ENCODE peak calls at places on chromosomes 6 and 20, in five cellular contexts. Q, X, W, C and J are unnamed samples.

GRCh38 chr6:69914015-69914485 is 47.7 kb downstream of the COL19A1 start:
- DNase-seq in Q (no peak), X (no peak), W (no peak), C (no peak), J (peak; percentile 14)

GRCh38 chr20:13262302-13262650 is 41.2 kb downstream of the ISM1 start:
- DNase-seq in Q (no peak), X (no peak), W (no peak), C (no peak), J (no peak)

GRCh38 chr20:61980647-61981583 is 84.8 kb downstream of the TAF4 start:
- DNase-seq in Q (peak; percentile 28), X (peak; percentile 31), W (peak; percentile 74), C (no peak), J (peak; percentile 75)

GRCh38 chr6:96975848-96976247 is 51.3 kb downstream of the KLHL32 start:
- DNase-seq in Q (no peak), X (no peak), W (no peak), C (no peak), J (no peak)

GRCh38 chr6:33008944-33009861 is at the start of gene HLA-DOA:
- DNase-seq in Q (peak; percentile 30), X (peak; percentile 82), W (peak; percentile 51), C (no peak), J (peak; percentile 96)

GRCh38 chr20:15642676-15643075 is 930.6 kb downstream of the KIF16B start:
- DNase-seq in Q (no peak), X (no peak), W (no peak), C (peak; percentile 65), J (no peak)

GRCh38 chr20:6473197-6473596 is 294.3 kb upstream of the BMP2 start:
- DNase-seq in Q (no peak), X (no peak), W (no peak), C (no peak), J (no peak)

GRCh38 chr6:118356686-118357085 is 191.4 kb upstream of the PLN start:
- DNase-seq in Q (no peak), X (no peak), W (no peak), C (no peak), J (no peak)

GRCh38 chr6:142118926-142119325 is 13.8 kb upstream of the GJE1 start:
- DNase-seq in Q (no peak), X (no peak), W (no peak), C (no peak), J (no peak)

GRCh38 chr6:27890351-27891299 is 21.6 kb downstream of the OR2B2 start:
- DNase-seq in Q (no peak), X (peak; percentile 70), W (peak; percentile 67), C (no peak), J (peak; percentile 80)

DNA sequence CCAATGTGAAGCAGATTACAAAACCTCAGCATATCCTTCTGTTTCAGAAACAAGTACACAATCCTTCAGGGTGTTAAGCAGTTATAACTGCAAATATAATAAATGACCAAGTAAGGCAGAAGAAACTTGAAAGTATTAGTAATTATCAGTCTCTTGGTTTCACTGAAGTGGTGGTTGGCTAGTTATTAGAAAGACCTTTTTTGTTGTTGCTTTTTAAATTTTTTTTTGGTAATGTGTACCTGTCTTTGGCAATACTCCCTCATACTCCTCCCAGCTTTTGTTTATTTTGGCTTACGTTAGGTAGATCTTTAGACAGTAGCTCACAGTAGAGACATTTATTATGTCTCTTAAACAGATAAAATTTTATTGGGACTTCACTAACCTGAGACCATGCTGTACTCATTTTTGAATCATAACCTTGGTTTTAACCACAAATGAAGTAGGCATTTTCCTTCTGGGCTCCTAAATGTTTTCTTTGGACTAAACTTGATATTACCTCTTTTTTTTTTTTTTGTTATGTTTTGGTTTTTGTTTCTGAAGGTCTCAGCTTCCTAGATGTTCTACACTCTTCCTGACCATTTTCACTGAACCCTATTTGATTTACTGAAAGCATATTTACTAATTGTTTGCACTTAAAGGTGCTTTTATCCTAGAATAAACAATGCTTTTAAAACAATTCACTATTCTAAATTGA is 6.4 kb downstream of the CD2AP start:
- DNase-seq in Q (no peak), X (no peak), W (no peak), C (no peak), J (no peak)
- H3K4me3 ChIP-seq in Q (no peak overlapping the region), X (no peak overlapping the region), W (no peak overlapping the region), C (no peak overlapping the region), J (no peak overlapping the region)

GRCh38 chr20:23108871-23109270 is 22.7 kb upstream of the CD93 start:
- DNase-seq in Q (no peak), X (no peak), W (no peak), C (no peak), J (no peak)

GRCh38 chr20:23105193-23105592 is 19.1 kb upstream of the CD93 start:
- DNase-seq in Q (no peak), X (no peak), W (no peak), C (no peak), J (no peak)

GRCh38 chr20:23103284-23104018 is 17.3 kb upstream of the CD93 start:
- DNase-seq in Q (no peak), X (no peak), W (no peak), C (no peak), J (no peak)

GRCh38 chr20:23101696-23102095 is 15.6 kb upstream of the CD93 start:
- DNase-seq in Q (no peak), X (no peak), W (no peak), C (no peak), J (no peak)

GRCh38 chr20:23106271-23106851 is 20.2 kb upstream of the CD93 start:
- DNase-seq in Q (peak; percentile 44), X (no peak), W (peak; percentile 27), C (no peak), J (no peak)
- H3K27me3 ChIP-seq in Q (no peaks in the 10 kb centered on the region), X (no peaks in the 10 kb centered on the region), W (no peaks in the 10 kb centered on the region), C (no peaks in the 10 kb centered on the region), J (no peaks in the 10 kb centered on the region)

GRCh38 chr6:7486951-7487350 is 54.5 kb upstream of the DSP start:
- DNase-seq in Q (no peak), X (no peak), W (no peak), C (no peak), J (no peak)
- H3K4me3 ChIP-seq in Q (no peak overlapping the region), X (no peak overlapping the region), W (no peak overlapping the region), C (no peak overlapping the region), J (no peak overlapping the region)

GRCh38 chr6:1601616-1602355 is 7.9 kb upstream of the FOXC1 start:
- DNase-seq in Q (no peak), X (no peak), W (no peak), C (no peak), J (peak; percentile 35)

GRCh38 chr6:1600063-1600763 is 9.5 kb upstream of the FOXC1 start:
- DNase-seq in Q (no peak), X (no peak), W (no peak), C (no peak), J (no peak)

GRCh38 chr6:1600764-1601615 is 8.7 kb upstream of the FOXC1 start:
- DNase-seq in Q (no peak), X (no peak), W (no peak), C (no peak), J (no peak)

GRCh38 chr6:1603708-1604346 is 5.9 kb upstream of the FOXC1 start:
- DNase-seq in Q (no peak), X (no peak), W (no peak), C (no peak), J (no peak)

GRCh38 chr6:1602356-1602713 is 7.4 kb upstream of the FOXC1 start:
- DNase-seq in Q (no peak), X (no peak), W (no peak), C (no peak), J (no peak)
- H3K27me3 ChIP-seq in Q (peaks cover 61% of the 10 kb centered on the region), X (peaks cover 3% of the 10 kb centered on the region), W (no peaks in the 10 kb centered on the region), C (no peaks in the 10 kb centered on the region), J (peaks cover 39% of the 10 kb centered on the region)

GRCh38 chr20:58890454-58891075 is 38.0 kb downstream of the GNAS start:
- DNase-seq in Q (peak; percentile 83), X (peak; percentile 70), W (peak; percentile 75), C (peak; percentile 90), J (peak; percentile 84)
- H3K4me3 ChIP-seq in Q (peak overlapping the region; percentile 83), X (peak overlapping the region; percentile 98), W (peak overlapping the region; percentile 85), C (peak overlapping the region; percentile 97), J (peak overlapping the region; percentile 86)

GRCh38 chr6:143536866-143537691 is 25.6 kb upstream of the FUCA2 start:
- DNase-seq in Q (peak; percentile 47), X (peak; percentile 54), W (peak; percentile 63), C (peak; percentile 75), J (peak; percentile 84)
- H3K27me3 ChIP-seq in Q (no peaks in the 10 kb centered on the region), X (no peaks in the 10 kb centered on the region), W (no peaks in the 10 kb centered on the region), C (no peaks in the 10 kb centered on the region), J (peaks cover 25% of the 10 kb centered on the region)

GRCh38 chr6:167944130-167944529 is 53.3 kb upstream of the KIF25 start:
- DNase-seq in Q (no peak), X (no peak), W (no peak), C (no peak), J (no peak)

GRCh38 chr6:167948716-167949115 is 48.8 kb upstream of the KIF25 start:
- DNase-seq in Q (no peak), X (no peak), W (no peak), C (no peak), J (no peak)

GRCh38 chr6:167949121-167949684 is 48.3 kb upstream of the KIF25 start:
- DNase-seq in Q (no peak), X (no peak), W (no peak), C (no peak), J (no peak)

GRCh38 chr6:167947716-167948115 is 49.8 kb upstream of the KIF25 start:
- DNase-seq in Q (no peak), X (no peak), W (no peak), C (no peak), J (no peak)

GRCh38 chr6:167945937-167946485 is 51.5 kb upstream of the KIF25 start:
- DNase-seq in Q (no peak), X (no peak), W (no peak), C (no peak), J (no peak)
- H3K4me3 ChIP-seq in Q (no peak overlapping the region), X (no peak overlapping the region), W (no peak overlapping the region), C (no peak overlapping the region), J (no peak overlapping the region)

GRCh38 chr20:51514252-51514651 is 28.3 kb downstream of the NFATC2 start:
- DNase-seq in Q (no peak), X (no peak), W (no peak), C (no peak), J (no peak)
- H3K27me3 ChIP-seq in Q (no peaks in the 10 kb centered on the region), X (no peaks in the 10 kb centered on the region), W (no peaks in the 10 kb centered on the region), C (no peaks in the 10 kb centered on the region), J (no peaks in the 10 kb centered on the region)

GRCh38 chr6:51199272-51199671 is 380.6 kb downstream of the TFAP2B start:
- DNase-seq in Q (no peak), X (no peak), W (no peak), C (no peak), J (no peak)
- H3K4me3 ChIP-seq in Q (no peak overlapping the region), X (no peak overlapping the region), W (no peak overlapping the region), C (no peak overlapping the region), J (no peak overlapping the region)